ENCODE peak calls at places on chromosomes 16 and 17, in seven cellular contexts. X, V, M, E, Y, C and W are unnamed samples.

GRCh38 chr17:45394913-45395568 is 37.6 kb downstream of the ARHGAP27 start:
- DNase-seq in X (peak; percentile 63), V (peak; percentile 95), M (no peak), E (peak; percentile 66), Y (peak; percentile 82), C (peak; percentile 93), W (peak; percentile 81)

GRCh38 chr17:13297198-13297597 is 279.4 kb upstream of the ELAC2 start:
- DNase-seq in X (no peak), V (no peak), M (no peak), E (no peak), Y (no peak), C (no peak), W (no peak)

GRCh38 chr17:14745122-14745521 is 444.2 kb downstream of the HS3ST3B1 start:
- DNase-seq in X (no peak), V (no peak), M (no peak), E (no peak), Y (no peak), C (peak; percentile 76), W (no peak)

GRCh38 chr17:14813649-14814048 is 451.5 kb downstream of the PMP22 start:
- DNase-seq in X (no peak), V (no peak), M (no peak), E (peak; percentile 25), Y (no peak), C (peak; percentile 22), W (no peak)

GRCh38 chr16:27920391-27920891 is 143.1 kb downstream of the GSG1L start:
- DNase-seq in X (no peak), V (peak; percentile 38), M (no peak), E (no peak), Y (no peak), C (no peak), W (no peak)

GRCh38 chr17:35166526-35166925 is 18.9 kb downstream of the UNC45B start:
- DNase-seq in X (no peak), V (no peak), M (no peak), E (no peak), Y (no peak), C (no peak), W (no peak)

GRCh38 chr16:85460252-85460982 is 152.7 kb upstream of the GSE1 start:
- DNase-seq in X (no peak), V (no peak), M (no peak), E (no peak), Y (no peak), C (peak; percentile 66), W (no peak)

GRCh38 chr17:61551255-61551742 is 39.7 kb downstream of the NACA2 start:
- DNase-seq in X (no peak), V (peak; percentile 77), M (no peak), E (peak; percentile 8), Y (peak; percentile 46), C (peak; percentile 65), W (peak; percentile 53)

GRCh38 chr16:57764341-57765159 is 29.0 kb downstream of the KATNB1 start:
- DNase-seq in X (no peak), V (peak; percentile 86), M (no peak), E (peak; percentile 29), Y (peak; percentile 69), C (peak; percentile 72), W (peak; percentile 79)

GRCh38 chr16:1392826-1393225 is 21.7 kb downstream of the UNKL start:
- DNase-seq in X (no peak), V (no peak), M (no peak), E (no peak), Y (no peak), C (no peak), W (no peak)

GRCh38 chr17:73387746-73388577 is 76.2 kb upstream of the CDC42EP4 start:
- DNase-seq in X (no peak), V (no peak), M (no peak), E (no peak), Y (no peak), C (no peak), W (no peak)

GRCh38 chr17:65230040-65230439 is 92.9 kb downstream of the RGS9 start:
- DNase-seq in X (no peak), V (no peak), M (no peak), E (no peak), Y (no peak), C (no peak), W (no peak)

GRCh38 chr16:30797670-30798309 is 10.8 kb upstream of the ZNF629 start:
- DNase-seq in X (no peak), V (no peak), M (no peak), E (no peak), Y (no peak), C (no peak), W (no peak)
- TF ChIP-seq CTCF in X (no peak), V (no peak), M (no peak), E (no peak), Y (peak; percentile 5), C (no peak), W (no peak)

DNA sequence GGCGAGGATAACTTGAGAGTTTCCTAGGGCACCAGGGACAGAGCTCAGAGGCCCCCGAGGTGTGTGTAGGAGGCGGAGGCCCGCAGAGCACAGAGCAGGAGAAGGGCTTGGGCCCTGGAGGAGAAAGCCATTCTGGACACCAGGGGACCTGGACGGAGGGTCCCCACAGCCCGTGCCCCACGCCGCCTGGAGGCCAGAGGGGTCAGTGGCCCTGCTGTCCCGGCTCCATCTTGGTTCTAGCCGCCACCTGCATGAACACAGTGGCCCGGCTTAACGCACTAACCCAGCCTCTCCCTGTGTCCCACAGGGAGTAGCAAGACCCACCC is 21.1 kb downstream of the TRARG1 start:
- DNase-seq in X (no peak), V (no peak), M (no peak), E (no peak), Y (no peak), C (no peak), W (no peak)
- TF ChIP-seq CTCF in X (no peak), V (no peak), M (no peak), E (no peak), Y (no peak), C (no peak), W (no peak)

DNA sequence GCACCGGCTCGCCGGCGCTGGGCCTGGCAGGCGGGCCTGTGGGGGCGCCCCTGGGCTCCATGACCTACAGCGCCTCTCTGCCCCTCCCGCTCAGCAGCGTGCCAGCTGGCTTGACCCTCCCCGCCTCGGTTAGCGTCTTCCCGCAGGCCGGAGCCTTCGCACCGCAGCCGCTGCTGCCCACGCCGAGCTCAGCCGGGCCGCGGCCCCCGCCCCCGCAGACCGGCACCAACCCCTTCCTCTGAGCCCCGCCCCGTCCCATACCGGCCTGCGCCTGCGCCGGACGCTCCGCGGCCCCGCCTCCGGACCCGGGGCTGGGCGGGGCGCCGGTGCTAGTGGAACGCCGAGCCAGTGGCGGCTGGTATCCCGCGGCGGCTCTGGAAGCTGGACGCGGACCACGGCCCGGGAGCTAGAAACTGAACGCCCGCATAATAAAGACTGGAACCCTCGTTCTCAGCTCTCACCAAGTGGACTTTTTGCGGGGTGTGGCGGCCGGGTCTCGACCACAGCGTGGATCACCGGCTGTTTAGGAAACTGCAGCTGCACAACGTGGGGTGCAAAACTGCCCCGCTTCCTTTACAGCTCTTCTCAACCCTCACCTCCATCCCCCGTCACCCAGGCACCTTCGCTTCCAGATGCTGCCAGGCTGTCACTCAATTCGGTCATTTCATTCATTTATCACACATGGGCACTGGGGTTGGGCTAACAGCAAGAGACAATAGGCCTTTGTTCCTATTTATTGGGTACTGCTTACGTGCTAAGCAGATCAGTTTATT is 4.9 kb upstream of the SPATA20 start:
- DNase-seq in X (peak; percentile 92), V (peak; percentile 96), M (peak; percentile 81), E (peak; percentile 91), Y (peak; percentile 99), C (peak; percentile 83), W (peak; percentile 99)
- TF ChIP-seq CTCF in X (no peak), V (peak; percentile 28), M (no peak), E (peak; percentile 57), Y (peak; percentile 39), C (no peak), W (peak; percentile 16)

GRCh38 chr17:76755285-76755684 is 17.4 kb downstream of the MFSD11 start:
- DNase-seq in X (no peak), V (no peak), M (no peak), E (no peak), Y (no peak), C (no peak), W (no peak)

GRCh38 chr17:76753061-76753961 is 15.4 kb downstream of the MFSD11 start:
- DNase-seq in X (no peak), V (no peak), M (no peak), E (no peak), Y (no peak), C (no peak), W (no peak)

GRCh38 chr17:76758570-76758969 is 20.7 kb downstream of the MFSD11 start:
- DNase-seq in X (no peak), V (no peak), M (no peak), E (no peak), Y (no peak), C (no peak), W (no peak)
- TF ChIP-seq CTCF in X (no peak), V (no peak), M (no peak), E (no peak), Y (no peak), C (no peak), W (no peak)

GRCh38 chr17:44006581-44007345 is 2.3 kb downstream of the NAGS start:
- DNase-seq in X (peak; percentile 100), V (peak; percentile 97), M (peak; percentile 100), E (peak; percentile 97), Y (peak; percentile 98), C (peak; percentile 98), W (peak; percentile 100)

GRCh38 chr17:44005527-44005864 is 1.1 kb downstream of the NAGS start:
- DNase-seq in X (no peak), V (no peak), M (no peak), E (no peak), Y (no peak), C (no peak), W (no peak)

GRCh38 chr17:44007346-44008204 is 3.2 kb downstream of the NAGS start:
- DNase-seq in X (no peak), V (no peak), M (no peak), E (no peak), Y (no peak), C (peak; percentile 52), W (no peak)

GRCh38 chr17:44004761-44005526 is 522 bp downstream of the NAGS start:
- DNase-seq in X (peak; percentile 36), V (no peak), M (no peak), E (peak; percentile 53), Y (no peak), C (no peak), W (no peak)

GRCh38 chr17:44005865-44006580 is 1.6 kb downstream of the NAGS start:
- DNase-seq in X (peak; percentile 59), V (no peak), M (no peak), E (peak; percentile 70), Y (peak; percentile 60), C (no peak), W (peak; percentile 61)
- TF ChIP-seq CTCF in X (peak; percentile 17), V (no peak), M (no peak), E (no peak), Y (peak; percentile 33), C (peak; percentile 10), W (peak; percentile 26)